ENCODE peak calls at places on chromosomes 4 and X, in seven cellular contexts. R is adrenal gland; A is nephron progenitor cell; H is DMS 273 treated with DMSO at 0.1 percent for 48 hours; X is breast epithelium; O is activated CD8-positive, alpha-beta memory T cell treated with anti-CD3 and anti-CD28 coated beads for 4 hours; F is Caco-2. W is an unnamed sample.

GRCh38 chr4:103044183-103044582 is 24.7 kb upstream of the SLC9B1 start:
- DNase-seq in R (no peak), A (no peak), H (no peak), X (no peak), O (no peak), F (no peak), W (no peak)

GRCh38 chr4:132227349-132228165 is 921.5 kb upstream of the PCDH10 start:
- DNase-seq in R (peak; percentile 17), A (peak; percentile 61), H (no peak), X (no peak), O (no peak), F (peak; percentile 17), W (no peak)

GRCh38 chrX:13064599-13065143 is 20.3 kb upstream of the FAM9C start:
- DNase-seq in R (no peak), A (no peak), H (no peak), X (no peak), O (no peak), F (no peak), W (no peak)

GRCh38 chr4:81786770-81787169 is 315.1 kb upstream of the RASGEF1B start:
- DNase-seq in R (no peak), A (no peak), H (peak; percentile 4), X (no peak), O (no peak), F (no peak), W (no peak)

GRCh38 chr4:55364691-55365346 is 18.8 kb downstream of the SRD5A3 start:
- DNase-seq in R (no peak), A (no peak), H (no peak), X (no peak), O (no peak), F (no peak), W (no peak)

GRCh38 chr4:185713731-185714130 is 98.3 kb downstream of the SORBS2 start:
- DNase-seq in R (no peak), A (no peak), H (no peak), X (no peak), O (no peak), F (peak; percentile 71), W (no peak)

GRCh38 chr4:47654972-47655693 is 170.1 kb downstream of the ATP10D start:
- DNase-seq in R (no peak), A (no peak), H (no peak), X (no peak), O (no peak), F (no peak), W (no peak)

GRCh38 chrX:153636716-153637115 is 10.3 kb upstream of the DUSP9 start:
- DNase-seq in R (no peak), A (no peak), H (no peak), X (no peak), O (no peak), F (no peak), W (no peak)

GRCh38 chr4:76989391-76990061 is 40.0 kb downstream of the SEPTIN11 start:
- DNase-seq in R (no peak), A (no peak), H (no peak), X (no peak), O (peak; percentile 16), F (no peak), W (peak; percentile 70)

GRCh38 chr4:104365618-104366017 is 129.1 kb downstream of the CXXC4 start:
- DNase-seq in R (no peak), A (no peak), H (no peak), X (no peak), O (no peak), F (no peak), W (no peak)

GRCh38 chr4:43776371-43776770 is 672.2 kb downstream of the KCTD8 start:
- DNase-seq in R (no peak), A (no peak), H (no peak), X (no peak), O (no peak), F (no peak), W (no peak)

GRCh38 chr4:337932-338758 is 531 bp downstream of the ZNF141 start:
- DNase-seq in R (peak; percentile 49), A (peak; percentile 58), H (no peak), X (no peak), O (peak; percentile 10), F (peak; percentile 54), W (peak; percentile 71)

GRCh38 chr4:5220028-5220427 is 168.7 kb downstream of the STK32B start:
- DNase-seq in R (no peak), A (peak; percentile 41), H (no peak), X (no peak), O (no peak), F (peak; percentile 18), W (peak; percentile 38)

W was measured in DND-41.